ENCODE peak calls at places on chromosomes 3 and 15, in eight cellular contexts. I is HCT116, T is A549, J is GM23338, F is SK-N-SH, H is GM12878, Q is HepG2, S is K562. L is an unnamed sample. For H3K4me1, the result is how much of the 10 kb centered on the place peaks cover.

GRCh38 chr3:186854146-186854545 is 11.6 kb downstream of the ADIPOQ start:
- DNase-seq in T (no peak), S (no peak), J (no peak), Q (no peak), I (no peak), H (no peak), F (no peak), L (no peak)

GRCh38 chr3:72485649-72486048 is 362.6 kb downstream of the SHQ1 start:
- DNase-seq in Q (no peak), I (no peak), S (no peak), H (no peak), F (no peak), J (no peak), T (no peak), L (no peak)

GRCh38 chr15:40439461-40440299 is 1.1 kb upstream of the BAHD1 start:
- DNase-seq in I (no peak), Q (peak), F (peak), J (peak), H (no peak), S (peak), T (peak), L (no peak)

GRCh38 chr15:63191895-63192603 is 2.6 kb downstream of the RAB8B start:
- DNase-seq in S (peak), T (no peak), I (no peak), H (peak), F (no peak), Q (no peak), J (no peak), L (no peak)

GRCh38 chr15:68373028-68373427 is 58.9 kb downstream of the ITGA11 start:
- DNase-seq in Q (no peak), I (no peak), H (no peak), T (no peak), S (no peak), J (no peak), F (no peak), L (no peak)

GRCh38 chr3:155560135-155560534 is 184.7 kb downstream of the PLCH1 start:
- DNase-seq in T (peak), J (no peak), S (no peak), Q (no peak), F (no peak), H (no peak), I (no peak), L (no peak)

GRCh38 chr3:14374444-14374883 is 27.9 kb upstream of the SLC6A6 start:
- DNase-seq in F (peak), T (no peak), I (no peak), H (no peak), Q (no peak), J (no peak), S (no peak), L (no peak)

GRCh38 chr3:128278761-128279593 is 125.7 kb downstream of the EEFSEC start:
- DNase-seq in H (no peak), S (no peak), T (no peak), Q (no peak), I (no peak), J (peak), F (peak), L (no peak)

GRCh38 chr3:79937567-79937966 is 169.8 kb upstream of the ROBO1 start:
- DNase-seq in I (no peak), J (peak), H (no peak), S (no peak), T (peak), F (no peak), Q (no peak), L (no peak)

GRCh38 chr15:100727291-100727851 is 125.0 kb downstream of the ASB7 start:
- DNase-seq in F (peak), I (no peak), S (no peak), J (peak), Q (no peak), H (no peak), T (no peak), L (no peak)

GRCh38 chr3:189123595-189124387 is 48.0 kb upstream of the TPRG1 start:
- DNase-seq in Q (no peak), T (no peak), H (no peak), S (no peak), F (peak), J (no peak), I (no peak), L (no peak)

GRCh38 chr3:72520690-72521308 is 327.4 kb downstream of the SHQ1 start:
- DNase-seq in F (no peak), J (no peak), H (no peak), S (no peak), Q (peak), T (peak), I (peak), L (no peak)

GRCh38 chr15:38374477-38374876 is 79.5 kb upstream of the FAM98B start:
- DNase-seq in S (no peak), F (no peak), Q (no peak), H (no peak), T (no peak), J (no peak), I (no peak), L (no peak)

GRCh38 chr3:31918179-31919165 is 62.6 kb downstream of the OSBPL10 start:
- DNase-seq in F (no peak), T (no peak), H (peak), J (no peak), S (no peak), Q (no peak), I (no peak), L (no peak)

GRCh38 chr3:173584093-173584833 is 186.7 kb downstream of the NLGN1 start:
- DNase-seq in F (peak), Q (no peak), J (peak), T (peak), S (peak), H (no peak), I (peak), L (peak)
- TF ChIP-seq REST in F (no peak), Q (no peak), J (no peak), T (no peak), S (no peak), H (no peak), I (no peak), L (no peak)

GRCh38 chr3:126347543-126348161 is 9.6 kb downstream of the KLF15 start:
- DNase-seq in F (no peak), J (no peak), S (no peak), H (no peak), I (no peak), T (no peak), Q (no peak), L (no peak)
- H3K27ac ChIP-seq in F (no peak), J (no peak), S (no peak), H (no peak), I (no peak), T (no peak), Q (no peak), L (no peak)

DNA sequence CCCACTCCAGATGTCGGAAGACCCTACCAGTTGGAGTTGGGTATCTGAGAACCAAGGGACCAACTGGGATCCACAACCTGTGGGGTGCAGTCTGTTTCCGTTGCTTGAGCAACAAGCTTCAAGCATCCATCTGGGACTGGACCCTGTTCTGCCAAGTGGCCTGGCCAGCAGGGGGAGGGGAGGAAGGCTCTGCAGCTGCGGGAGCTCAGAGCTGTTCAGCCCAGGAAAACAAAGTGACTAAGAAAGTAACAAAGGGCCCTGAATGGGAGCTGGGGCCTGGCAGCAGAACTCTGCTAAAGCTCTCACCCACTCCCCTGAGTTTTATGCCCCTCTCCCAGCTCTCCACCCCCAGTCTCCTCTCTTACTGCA is 2.7 kb downstream of the TYRO3 start:
- DNase-seq in F (no peak), S (peak), I (no peak), Q (no peak), J (peak), H (no peak), T (no peak), L (no peak)
- H3K4me1 ChIP-seq in F (under half), S (half or more), I (under half), Q (half or more), J (half or more), H (under half), T (under half), L (under half)

DNA sequence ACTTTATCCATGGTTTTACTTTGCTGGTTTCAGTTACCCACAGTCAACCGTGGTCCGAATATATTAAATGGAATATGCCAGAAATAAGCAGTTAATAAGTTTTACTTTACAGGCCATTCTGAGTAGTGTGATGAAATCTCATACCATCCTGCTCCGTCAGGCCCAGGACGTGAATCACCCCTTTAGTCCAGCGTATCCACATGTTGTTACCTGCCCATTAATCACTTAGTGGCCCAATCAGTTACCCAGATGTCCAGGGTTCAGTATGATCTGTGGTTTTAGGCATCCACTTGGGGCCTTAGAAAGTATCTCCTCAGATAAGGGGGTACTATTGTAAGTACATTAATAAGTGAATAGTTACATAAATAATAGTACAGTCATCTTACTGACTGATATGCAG is 88.0 kb downstream of the TTBK2 start:
- DNase-seq in Q (no peak), I (peak), H (no peak), F (no peak), J (no peak), S (no peak), T (peak), L (no peak)
- TF ChIP-seq REST in Q (no peak), I (no peak), H (no peak), F (no peak), J (no peak), S (no peak), T (no peak), L (no peak)

GRCh38 chr3:185717627-185718330 is 107.1 kb downstream of the IGF2BP2 start:
- DNase-seq in Q (peak), J (no peak), S (no peak), H (no peak), F (no peak), I (no peak), T (no peak), L (no peak)
- H3K27ac ChIP-seq in Q (peak), J (peak), S (no peak), H (no peak), F (peak), I (no peak), T (peak), L (no peak)